ENCODE peak calls at places on chromosomes 4 and X, in five cellular contexts. O is anterior cingulate cortex, D is HCT116, B is cardiac muscle cell, A is T-helper 2 cell. S is an unnamed sample.

GRCh38 chr4:48939785-48940184 is 33.2 kb upstream of the OCIAD2 start:
- DNase-seq in O (no peak), D (no peak), B (no peak), A (no peak), S (no peak)

GRCh38 chrX:39491548-39492297 is 606.0 kb downstream of the BCOR start:
- DNase-seq in O (no peak), D (no peak), B (no peak), A (no peak), S (peak; percentile 55)

GRCh38 chr4:182170417-182170935 is 72.7 kb upstream of the TENM3 start:
- DNase-seq in O (no peak), D (no peak), B (no peak), A (no peak), S (no peak)

GRCh38 chr4:81722229-81722900 is 250.7 kb upstream of the RASGEF1B start:
- DNase-seq in O (no peak), D (no peak), B (peak; percentile 23), A (no peak), S (no peak)

GRCh38 chr4:1515763-1516162 is 109.5 kb upstream of the NKX1-1 start:
- DNase-seq in O (no peak), D (no peak), B (no peak), A (no peak), S (no peak)

GRCh38 chr4:173436149-173436579 is 37.2 kb upstream of the SCRG1 start:
- DNase-seq in O (no peak), D (no peak), B (no peak), A (no peak), S (no peak)

GRCh38 chr4:14867847-14868246 is 134.4 kb upstream of the CPEB2 start:
- DNase-seq in O (no peak), D (no peak), B (peak; percentile 83), A (no peak), S (peak; percentile 75)

GRCh38 chrX:134908235-134908834 is 82.5 kb upstream of the SMIM10 start:
- DNase-seq in O (no peak), D (no peak), B (no peak), A (no peak), S (no peak)